ENCODE peak calls at places on chromosomes 1 and 21, in seven cellular contexts. A, B, D, E, H, C and I are unnamed samples.

GRCh38 chr1:17662786-17663185 is 92.3 kb upstream of the ACTL8 start:
- DNase-seq in A (no peak), B (no peak), D (no peak), E (no peak), H (no peak), C (no peak), I (no peak)

GRCh38 chr1:61253059-61253735 is 170.8 kb downstream of the NFIA start:
- DNase-seq in A (no peak), B (peak), D (peak), E (peak), H (peak), C (peak), I (no peak)

GRCh38 chr1:117817629-117818028 is 111.8 kb downstream of the GDAP2 start:
- DNase-seq in A (no peak), B (no peak), D (no peak), E (no peak), H (no peak), C (no peak), I (no peak)

GRCh38 chr1:242425232-242425631 is 99.3 kb downstream of the PLD5 start:
- DNase-seq in A (no peak), B (no peak), D (no peak), E (no peak), H (no peak), C (no peak), I (no peak)

GRCh38 chr1:81974883-81975555 is 174.3 kb downstream of the ADGRL2 start:
- DNase-seq in A (no peak), B (no peak), D (no peak), E (no peak), H (no peak), C (no peak), I (no peak)

GRCh38 chr1:213269829-213270228 is 218.8 kb downstream of the RPS6KC1 start:
- DNase-seq in A (no peak), B (no peak), D (peak), E (peak), H (no peak), C (no peak), I (no peak)

GRCh38 chr1:198726455-198726854 is 87.6 kb downstream of the PTPRC start:
- DNase-seq in A (no peak), B (peak), D (peak), E (no peak), H (no peak), C (no peak), I (no peak)

GRCh38 chr21:28776251-28776650 is 216.4 kb downstream of the LTN1 start:
- DNase-seq in A (no peak), B (peak), D (peak), E (no peak), H (no peak), C (no peak), I (no peak)

GRCh38 chr1:186424539-186424938 is 36.4 kb downstream of the PDC start:
- DNase-seq in A (no peak), B (no peak), D (no peak), E (peak), H (no peak), C (no peak), I (no peak)

GRCh38 chr1:14585771-14586170 is 12.7 kb upstream of the KAZN start:
- DNase-seq in A (no peak), B (no peak), D (no peak), E (no peak), H (no peak), C (no peak), I (no peak)

GRCh38 chr1:5473268-5473667 is 519.0 kb downstream of the NPHP4 start:
- DNase-seq in A (no peak), B (no peak), D (no peak), E (no peak), H (no peak), C (no peak), I (no peak)
- TF ChIP-seq CTCF in A (no peak), B (no peak), D (no peak), E (no peak), H (no peak), C (no peak), I (no peak)

GRCh38 chr1:178587975-178588374 is 75.1 kb downstream of the TEX35 start:
- DNase-seq in A (no peak), B (no peak), D (no peak), E (no peak), H (no peak), C (no peak), I (no peak)
- TF ChIP-seq CTCF in A (no peak), B (no peak), D (no peak), E (peak), H (no peak), C (no peak), I (no peak)

GRCh38 chr1:93619507-93620168 is 62.0 kb downstream of the BCAR3 start:
- DNase-seq in A (no peak), B (no peak), D (no peak), E (no peak), H (no peak), C (no peak), I (no peak)

GRCh38 chr1:93621246-93621645 is 60.4 kb downstream of the BCAR3 start:
- DNase-seq in A (no peak), B (no peak), D (no peak), E (no peak), H (no peak), C (no peak), I (no peak)

GRCh38 chr1:93623436-93623835 is 58.2 kb downstream of the BCAR3 start:
- DNase-seq in A (no peak), B (no peak), D (peak), E (no peak), H (no peak), C (no peak), I (no peak)

GRCh38 chr1:93620169-93620840 is 61.3 kb downstream of the BCAR3 start:
- DNase-seq in A (no peak), B (peak), D (peak), E (peak), H (no peak), C (no peak), I (no peak)

GRCh38 chr1:93620841-93621210 is 60.8 kb downstream of the BCAR3 start:
- DNase-seq in A (no peak), B (no peak), D (peak), E (no peak), H (no peak), C (no peak), I (no peak)
- TF ChIP-seq CTCF in A (no peak), B (no peak), D (peak), E (no peak), H (no peak), C (peak), I (no peak)

DNA sequence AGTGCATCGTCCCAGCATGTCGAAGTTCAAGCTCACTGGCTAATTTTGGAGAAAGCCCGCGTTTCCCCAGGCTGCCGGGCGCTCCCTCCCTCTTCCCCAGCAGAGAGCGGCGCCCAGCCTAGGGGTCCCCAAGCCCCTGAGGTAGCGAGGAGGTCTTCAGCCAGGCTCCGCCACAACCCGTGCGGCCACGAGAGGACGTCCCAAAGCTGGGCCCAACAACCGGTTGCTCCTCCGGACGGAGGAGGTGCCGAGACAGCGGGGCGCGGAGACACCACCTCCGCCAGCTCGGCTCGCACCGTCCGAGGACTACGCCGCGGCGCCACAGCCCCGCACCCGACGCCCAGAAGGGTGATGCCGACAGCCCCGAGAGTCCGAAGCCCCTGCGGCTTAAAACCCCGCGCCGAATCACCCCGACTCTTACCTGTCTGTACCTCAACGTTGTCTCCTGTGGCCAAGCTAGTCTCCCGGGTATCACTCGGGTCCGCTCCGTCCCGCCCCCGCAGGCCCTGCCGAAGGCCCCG is at the start of gene DENND2C:
- DNase-seq in A (no peak), B (no peak), D (no peak), E (no peak), H (no peak), C (no peak), I (no peak)
- TF ChIP-seq CTCF in A (no peak), B (no peak), D (peak), E (no peak), H (no peak), C (no peak), I (no peak)